ENCODE peak calls at places on chromosomes 12 and 14, in six cellular contexts. Q is T47D; M is AG09319; P is H7; R is mammary epithelial cell; O is stimulated activated CD4-positive, alpha-beta T cell treated with anti-CD3 and anti-CD28 coated beads, Interleukin-2, amount 100 ng/mL, for 48 hours. C is an unnamed sample.

GRCh38 chr14:65962952-65963351 is 523.2 kb upstream of the CCDC196 start:
- DNase-seq in Q (no peak), O (no peak), M (no peak), P (no peak), R (no peak), C (no peak)

GRCh38 chr14:99660006-99660566 is 15.2 kb downstream of the HHIPL1 start:
- DNase-seq in R (no peak), O (no peak), Q (no peak), M (no peak), P (no peak), C (no peak)

GRCh38 chr14:50741571-50741970 is 73.5 kb upstream of the SAV1 start:
- DNase-seq in R (peak; percentile 72), Q (no peak), P (no peak), M (no peak), O (no peak), C (no peak)

GRCh38 chr12:67091204-67091603 is 178.0 kb upstream of the CAND1 start:
- DNase-seq in Q (no peak), R (peak; percentile 73), M (no peak), O (no peak), P (no peak), C (no peak)

GRCh38 chr12:68899251-68899771 is 33.7 kb downstream of the CPM start:
- DNase-seq in R (peak; percentile 67), Q (no peak), P (no peak), O (no peak), M (peak; percentile 73), C (no peak)

GRCh38 chr14:96693252-96693820 is 103.8 kb upstream of the VRK1 start:
- DNase-seq in O (no peak), M (no peak), Q (no peak), R (no peak), P (no peak), C (no peak)

GRCh38 chr14:89757313-89757939 is 197.1 kb downstream of the EFCAB11 start:
- DNase-seq in R (no peak), O (no peak), M (no peak), Q (no peak), P (no peak), C (no peak)

GRCh38 chr12:5044420-5045295 is 979 bp downstream of the KCNA5 start:
- DNase-seq in Q (no peak), M (no peak), P (peak; percentile 48), R (no peak), O (no peak), C (no peak)

GRCh38 chr12:125403145-125403789 is 338.0 kb downstream of the AACS start:
- DNase-seq in R (peak; percentile 4), M (no peak), Q (peak; percentile 18), P (peak; percentile 74), O (peak; percentile 3), C (no peak)

GRCh38 chr12:90245396-90245795 is 536.8 kb upstream of the ATP2B1 start:
- DNase-seq in M (no peak), P (no peak), Q (no peak), O (no peak), R (no peak), C (no peak)

GRCh38 chr12:92272301-92272964 is 126.8 kb upstream of the BTG1 start:
- DNase-seq in O (no peak), P (no peak), M (no peak), R (peak; percentile 61), Q (no peak), C (no peak)

GRCh38 chr14:22379727-22380126 is 209.3 kb downstream of the DAD1 start:
- DNase-seq in Q (no peak), O (no peak), P (no peak), M (no peak), R (no peak), C (no peak)

GRCh38 chr14:51650721-51651387 is 856 bp upstream of the FRMD6 start:
- DNase-seq in M (no peak), R (no peak), Q (peak; percentile 12), P (peak; percentile 49), O (no peak), C (no peak)

GRCh38 chr12:54984602-54985376 is at the start of gene TESPA1:
- DNase-seq in Q (no peak), P (no peak), M (no peak), O (peak; percentile 70), R (no peak), C (peak; percentile 57)

GRCh38 chr12:124241776-124242528 is 52.9 kb upstream of the RFLNA start:
- DNase-seq in M (no peak), O (no peak), Q (no peak), R (no peak), P (peak; percentile 68), C (no peak)

GRCh38 chr12:93042283-93042682 is 113.2 kb upstream of the EEA1 start:
- DNase-seq in P (no peak), R (no peak), Q (no peak), O (no peak), M (no peak), C (no peak)

GRCh38 chr12:78229491-78230209 is 399.0 kb downstream of the NAV3 start:
- DNase-seq in M (no peak), Q (no peak), R (peak; percentile 53), P (peak; percentile 2), O (peak; percentile 5), C (no peak)